ENCODE peak calls at places on chromosomes 6 and 20, in four cellular contexts. A is neural progenitor cell, I is GM23248, Z is astrocyte. L is an unnamed sample.

GRCh38 chr6:42201382-42201781 is 6.6 kb upstream of the GUCA1B start:
- DNase-seq in Z (no peak), A (no peak), I (no peak), L (no peak)

GRCh38 chr6:167721291-167721690 is 105.4 kb upstream of the AFDN start:
- DNase-seq in Z (no peak), A (no peak), I (no peak), L (no peak)

GRCh38 chr20:18722381-18722780 is 91.2 kb upstream of the SCP2D1 start:
- DNase-seq in Z (peak; percentile 13), I (peak; percentile 27), A (no peak), L (no peak)

GRCh38 chr20:58892126-58892931 is 39.8 kb downstream of the GNAS start:
- DNase-seq in Z (peak; percentile 52), A (peak; percentile 86), I (peak; percentile 84), L (peak; percentile 83)

GRCh38 chr6:156107514-156108150 is 652.0 kb upstream of the NOX3 start:
- DNase-seq in Z (no peak), I (no peak), A (peak; percentile 45), L (no peak)

GRCh38 chr20:36644032-36644712 is 1.8 kb downstream of the SLA2 start:
- DNase-seq in A (no peak), Z (no peak), I (no peak), L (no peak)

GRCh38 chr6:38179300-38179699 is 359.8 kb downstream of the ZFAND3 start:
- DNase-seq in A (no peak), Z (no peak), I (no peak), L (no peak)

GRCh38 chr6:57216235-57217101 is 5.6 kb downstream of the RAB23 start:
- DNase-seq in Z (peak; percentile 75), I (peak; percentile 51), A (no peak), L (no peak)

GRCh38 chr20:48098866-48099265 is 313.6 kb upstream of the SULF2 start:
- DNase-seq in Z (peak; percentile 45), I (no peak), A (no peak), L (no peak)

GRCh38 chr20:16946097-16946496 is 197.9 kb downstream of the OTOR start:
- DNase-seq in A (no peak), Z (no peak), I (no peak), L (no peak)

GRCh38 chr6:20056350-20056992 is 155.8 kb downstream of the MBOAT1 start:
- DNase-seq in I (peak; percentile 79), Z (peak; percentile 27), A (peak; percentile 79), L (peak; percentile 59)

GRCh38 chr6:111096246-111096645 is 8.9 kb downstream of the SLC16A10 start:
- DNase-seq in I (no peak), Z (no peak), A (no peak), L (no peak)

GRCh38 chr6:72521684-72522083 is 100.2 kb upstream of the KCNQ5 start:
- DNase-seq in I (no peak), Z (no peak), A (no peak), L (no peak)

GRCh38 chr6:111573892-111574800 is 31.5 kb downstream of the TRAF3IP2 start:
- DNase-seq in Z (peak; percentile 97), A (no peak), I (peak; percentile 95), L (peak; percentile 49)

GRCh38 chr20:53666144-53666543 is 72.5 kb upstream of the ZNF217 start:
- DNase-seq in Z (no peak), A (no peak), I (no peak), L (no peak)

GRCh38 chr20:41133709-41134361 is 3.5 kb upstream of the PLCG1 start:
- DNase-seq in A (no peak), I (no peak), Z (no peak), L (no peak)

GRCh38 chr6:3022765-3023662 is 23.3 kb downstream of the NQO2 start:
- DNase-seq in Z (no peak), I (peak; percentile 52), A (no peak), L (peak; percentile 62)

GRCh38 chr20:57667924-57668782 is 41.7 kb downstream of the PMEPA1 start:
- DNase-seq in I (no peak), A (no peak), Z (no peak), L (no peak)

GRCh38 chr6:95117236-95117635 is 460.1 kb upstream of the MANEA start:
- DNase-seq in I (no peak), A (no peak), Z (no peak), L (no peak)

GRCh38 chr20:49287555-49288249 is 9.8 kb upstream of the ZNFX1 start:
- DNase-seq in I (peak; percentile 68), Z (peak; percentile 78), A (no peak), L (peak; percentile 46)

GRCh38 chr6:163565140-163565539 is 150.6 kb downstream of the QKI start:
- DNase-seq in I (peak; percentile 9), Z (peak; percentile 48), A (no peak), L (no peak)

GRCh38 chr6:6154335-6154734 is 147.6 kb upstream of the NRN1 start:
- DNase-seq in A (no peak), I (no peak), Z (no peak), L (no peak)

GRCh38 chr6:119344306-119344705 is 5.3 kb downstream of the MAN1A1 start:
- DNase-seq in A (no peak), Z (no peak), I (no peak), L (no peak)

GRCh38 chr6:2181567-2181966 is 63.8 kb downstream of the GMDS start:
- DNase-seq in A (no peak), I (no peak), Z (no peak), L (no peak)

GRCh38 chr6:80969439-80969838 is 783.0 kb downstream of the TENT5A start:
- DNase-seq in Z (peak; percentile 61), I (peak; percentile 3), A (no peak), L (no peak)

GRCh38 chr6:3753228-3753795 is 1.8 kb upstream of the PXDC1 start:
- DNase-seq in Z (no peak), I (no peak), A (no peak), L (no peak)

GRCh38 chr6:16982827-16983226 is 119.0 kb upstream of the STMND1 start:
- DNase-seq in I (peak; percentile 93), A (no peak), Z (peak; percentile 99), L (no peak)

GRCh38 chr6:47309326-47310130 is at the start of gene TNFRSF21:
- DNase-seq in Z (peak; percentile 79), I (peak; percentile 92), A (peak; percentile 96), L (peak; percentile 97)

GRCh38 chr6:47307362-47308222 is 2.1 kb downstream of the TNFRSF21 start:
- DNase-seq in A (no peak), Z (no peak), I (no peak), L (no peak)

GRCh38 chr6:47308223-47308567 is 1.5 kb downstream of the TNFRSF21 start:
- DNase-seq in A (peak; percentile 51), I (peak; percentile 6), Z (no peak), L (no peak)

GRCh38 chr6:47308674-47309325 is 905 bp downstream of the TNFRSF21 start:
- DNase-seq in I (peak; percentile 53), A (peak; percentile 70), Z (peak; percentile 37), L (peak; percentile 45)

DNA sequence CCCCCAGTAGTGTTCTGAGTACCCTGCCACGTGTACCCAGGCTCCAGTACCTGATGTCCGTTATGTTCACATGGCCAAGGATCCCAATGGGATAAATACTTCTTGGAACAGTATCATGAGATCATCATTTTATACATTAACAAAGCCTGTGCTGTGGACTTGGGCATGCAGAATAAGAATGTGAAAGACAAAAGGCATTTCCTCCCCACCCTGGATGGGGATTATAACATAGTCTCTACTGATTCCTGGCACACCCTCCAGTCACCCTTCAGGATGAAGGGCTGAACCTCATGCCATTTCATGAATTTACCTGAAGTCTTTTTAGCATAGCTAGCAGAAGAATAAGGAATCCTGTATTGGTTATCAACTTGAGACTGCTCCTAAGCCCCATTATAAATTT is 2.8 kb downstream of the TNFRSF21 start:
- DNase-seq in I (peak; percentile 7), Z (no peak), A (no peak), L (no peak)
- H3K27ac ChIP-seq in I (no peak overlapping the region), Z (no peak overlapping the region), A (no peak overlapping the region), L (no peak overlapping the region)

GRCh38 chr6:159037746-159038290 is 7.0 kb downstream of the TAGAP start:
- DNase-seq in Z (no peak), A (no peak), I (no peak), L (no peak)

GRCh38 chr6:159042003-159042823 is 2.6 kb downstream of the TAGAP start:
- DNase-seq in Z (peak; percentile 20), A (peak; percentile 88), I (peak; percentile 67), L (peak; percentile 94)

GRCh38 chr6:159041181-159041580 is 3.6 kb downstream of the TAGAP start:
- DNase-seq in A (no peak), Z (no peak), I (no peak), L (no peak)

GRCh38 chr6:159038914-159039884 is 5.6 kb downstream of the TAGAP start:
- DNase-seq in Z (peak; percentile 29), A (no peak), I (peak; percentile 84), L (no peak)

DNA sequence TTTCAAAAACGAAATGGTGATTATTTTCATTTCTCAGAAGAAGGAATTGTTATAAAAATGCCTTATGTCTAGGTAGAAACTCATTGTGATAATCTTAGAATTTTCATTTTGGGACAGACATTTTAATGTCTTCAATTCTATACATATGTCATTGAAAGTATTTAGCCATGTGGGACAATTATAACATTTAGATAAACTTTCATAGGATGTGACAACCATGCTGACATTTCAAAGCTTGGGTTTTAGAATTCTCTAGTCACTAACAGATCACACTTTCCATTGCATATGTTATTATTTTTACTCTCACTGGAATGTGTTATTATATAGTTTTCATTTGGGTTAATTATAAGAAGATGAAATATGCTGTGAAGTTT is 4.9 kb downstream of the TAGAP start:
- DNase-seq in I (no peak), Z (no peak), A (no peak), L (no peak)
- H3K4me3 ChIP-seq in I (no peak overlapping the region), Z (no peak overlapping the region), A (no peak overlapping the region), L (no peak overlapping the region)

GRCh38 chr6:157966990-157967389 is 14.7 kb upstream of the SYNJ2 start:
- DNase-seq in I (no peak), A (no peak), Z (no peak), L (no peak)

GRCh38 chr6:157966597-157966977 is 15.1 kb upstream of the SYNJ2 start:
- DNase-seq in A (no peak), I (no peak), Z (no peak), L (no peak)

GRCh38 chr6:157964139-157964538 is 17.5 kb upstream of the SYNJ2 start:
- DNase-seq in A (no peak), I (no peak), Z (no peak), L (no peak)

GRCh38 chr6:157967486-157967885 is 14.2 kb upstream of the SYNJ2 start:
- DNase-seq in Z (no peak), A (no peak), I (no peak), L (no peak)

DNA sequence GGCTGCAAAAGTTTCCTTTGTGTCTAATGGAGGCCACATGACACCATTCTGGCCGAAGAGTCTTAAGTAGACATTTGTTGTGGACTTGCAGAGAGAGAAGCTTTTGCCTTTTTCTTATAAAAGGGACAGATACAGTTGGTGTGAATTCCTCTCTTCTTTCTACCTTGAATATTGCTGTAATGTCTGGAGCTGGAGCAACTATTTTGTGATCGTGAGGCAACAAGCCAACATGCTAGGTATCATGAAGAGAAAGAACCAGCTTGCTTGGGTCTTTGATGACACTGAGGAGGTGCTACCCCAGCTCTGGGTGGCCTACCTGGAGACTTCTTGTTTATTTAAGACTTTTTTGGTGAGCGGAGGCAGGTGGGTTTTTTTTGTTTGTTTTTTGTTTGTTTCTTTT is 16.3 kb upstream of the SYNJ2 start:
- DNase-seq in A (no peak), I (no peak), Z (no peak), L (no peak)
- H3K9ac ChIP-seq in A (no peak overlapping the region), I (no peak overlapping the region), Z (no peak overlapping the region), L (no peak overlapping the region)

GRCh38 chr20:3312940-3313656 is 74.1 kb upstream of the SLC4A11 start:
- DNase-seq in Z (peak; percentile 46), A (no peak), I (peak; percentile 79), L (peak; percentile 38)
- H3K27ac ChIP-seq in Z (peak overlapping the region; percentile 31), A (no peak overlapping the region), I (peak overlapping the region; percentile 91), L (no peak overlapping the region)

L was measured in mesendoderm.